ENCODE peak calls at places on chromosomes 5 and 9, in ten cellular contexts. K is T-helper 2 cell; R is Karpas-422; G is stimulated activated CD4-positive, alpha-beta T cell treated with anti-CD3 and anti-CD28 coated beads, Interleukin-15, amount 100 ng/mL, for 1 hour; J is lung; D is Caco-2; B is HEK293T; A is Calu3; H is choroid plexus epithelial cell; V is GM23338. N is an unnamed sample.

GRCh38 chr9:83299556-83299955 is 236.6 kb upstream of the RASEF start:
- DNase-seq in H (peak; percentile 52), V (no peak), J (no peak), R (no peak), D (no peak), A (peak; percentile 21), B (no peak), G (no peak), K (no peak), N (no peak)

GRCh38 chr5:122112733-122113558 is 16.4 kb upstream of the ZNF474 start:
- DNase-seq in J (no peak), K (no peak), V (no peak), D (no peak), G (no peak), B (no peak), A (no peak), H (no peak), R (no peak), N (no peak)

GRCh38 chr9:23088932-23089364 is 642.3 kb downstream of the DMRTA1 start:
- DNase-seq in R (peak; percentile 43), B (peak; percentile 5), V (peak; percentile 74), A (peak; percentile 14), H (no peak), D (peak; percentile 15), J (no peak), G (no peak), K (no peak), N (no peak)

GRCh38 chr5:59654691-59655090 is 238.8 kb downstream of the PDE4D start:
- DNase-seq in D (no peak), K (no peak), A (no peak), H (no peak), B (no peak), J (no peak), G (no peak), V (no peak), R (no peak), N (no peak)

GRCh38 chr5:167770461-167770860 is 521.0 kb upstream of the WWC1 start:
- DNase-seq in G (no peak), R (no peak), D (no peak), K (no peak), V (no peak), B (no peak), A (no peak), J (no peak), H (peak; percentile 61), N (no peak)

GRCh38 chr9:38432922-38433510 is 8.8 kb upstream of the IGFBPL1 start:
- DNase-seq in D (peak; percentile 35), V (peak; percentile 73), G (no peak), R (peak; percentile 76), J (no peak), H (peak; percentile 72), B (peak; percentile 46), K (no peak), A (peak; percentile 6), N (no peak)

GRCh38 chr5:145915970-145916638 is 20.3 kb upstream of the SH3RF2 start:
- DNase-seq in J (no peak), H (no peak), V (no peak), B (no peak), A (no peak), D (no peak), R (peak; percentile 17), K (no peak), G (no peak), N (no peak)

GRCh38 chr9:86241216-86241615 is 18.2 kb downstream of the C9orf153 start:
- DNase-seq in V (no peak), J (no peak), A (no peak), H (peak; percentile 47), B (no peak), R (no peak), D (no peak), K (no peak), G (no peak), N (no peak)

GRCh38 chr5:82365744-82366228 is 87.6 kb upstream of the RPS23 start:
- DNase-seq in R (no peak), G (no peak), K (no peak), V (no peak), B (no peak), D (no peak), J (no peak), A (peak; percentile 61), H (peak; percentile 94), N (no peak)